ENCODE peak calls at places on chromosomes 13 and 19, in eight cellular contexts. K is psoas muscle, X is heart right ventricle, M is tibial nerve, D is colonic mucosa, E is neural progenitor cell, N is thoracic aorta, P is astrocyte. F is an unnamed sample. For H3K27me3, H3K9me3 and H3K4me1, the result is how much of the 10 kb centered on the place peaks cover.

GRCh38 chr13:59856281-59856810 is 307.4 kb downstream of the DIAPH3 start:
- DNase-seq in N (no peak), X (no peak), K (no peak), E (no peak), P (no peak), D (no peak), M (no peak), F (no peak)

GRCh38 chr19:38081547-38082255 is 142.3 kb downstream of the DPF1 start:
- DNase-seq in M (no peak), X (no peak), D (no peak), N (no peak), E (no peak), K (no peak), P (no peak), F (no peak)

GRCh38 chr19:41945135-41945766 is 13.9 kb downstream of the RABAC1 start:
- DNase-seq in M (no peak), E (no peak), D (peak), K (no peak), X (no peak), N (no peak), P (no peak), F (no peak)

GRCh38 chr13:60335531-60335930 is 61.5 kb upstream of the TDRD3 start:
- DNase-seq in D (no peak), N (no peak), X (no peak), P (peak), K (no peak), E (peak), M (no peak), F (no peak)

GRCh38 chr13:39397866-39398265 is 205.1 kb downstream of the LHFPL6 start:
- DNase-seq in E (no peak), X (no peak), M (no peak), D (no peak), K (no peak), N (no peak), P (no peak), F (peak)

GRCh38 chr19:4120531-4120930 is 3.4 kb downstream of the MAP2K2 start:
- DNase-seq in X (no peak), P (peak), D (no peak), M (no peak), N (no peak), E (no peak), K (no peak), F (no peak)

GRCh38 chr13:33838567-33839131 is 20.7 kb downstream of the RFC3 start:
- DNase-seq in N (no peak), X (no peak), D (no peak), E (no peak), P (peak), M (no peak), K (no peak), F (no peak)

GRCh38 chr13:27975579-27976361 is 6.7 kb upstream of the CDX2 start:
- DNase-seq in X (no peak), M (no peak), N (no peak), P (no peak), D (no peak), K (no peak), E (peak), F (no peak)

GRCh38 chr19:30968841-30969399 is 380.3 kb downstream of the TSHZ3 start:
- DNase-seq in K (no peak), P (no peak), N (no peak), E (no peak), M (no peak), D (no peak), X (no peak), F (no peak)

GRCh38 chr19:41226874-41227390 is 7.9 kb downstream of the AXL start:
- DNase-seq in P (no peak), M (no peak), D (no peak), N (no peak), X (no peak), E (no peak), K (no peak), F (no peak)

GRCh38 chr19:14056741-14057356 is 5.0 kb downstream of the PALM3 start:
- DNase-seq in N (no peak), M (no peak), K (no peak), X (no peak), P (no peak), E (no peak), D (no peak), F (no peak)

GRCh38 chr13:109698779-109699178 is 87.6 kb downstream of the IRS2 start:
- DNase-seq in N (no peak), K (no peak), E (no peak), P (peak), X (no peak), D (no peak), M (no peak), F (no peak)

GRCh38 chr13:48235100-48235813 is 2.3 kb downstream of the ITM2B start:
- DNase-seq in K (no peak), M (no peak), N (no peak), E (peak), P (peak), X (no peak), D (no peak), F (no peak)

GRCh38 chr19:7869453-7869909 is 4.7 kb downstream of the PRR36 start:
- DNase-seq in E (peak), M (no peak), K (peak), N (no peak), D (peak), X (peak), P (no peak), F (peak)

GRCh38 chr13:25136872-25137623 is 35.0 kb downstream of the AMER2 start:
- DNase-seq in X (no peak), D (peak), N (no peak), E (peak), K (no peak), M (no peak), P (no peak), F (no peak)

GRCh38 chr19:10816691-10817090 is 19.3 kb downstream of the TMED1 start:
- DNase-seq in D (no peak), K (no peak), P (no peak), N (no peak), E (no peak), X (no peak), M (no peak), F (no peak)

GRCh38 chr13:111548301-111548700 is 227.9 kb downstream of the TEX29 start:
- DNase-seq in X (no peak), N (no peak), K (no peak), E (no peak), P (no peak), D (no peak), M (no peak), F (no peak)

GRCh38 chr19:29675650-29676186 is 10.5 kb downstream of the PLEKHF1 start:
- DNase-seq in N (no peak), E (no peak), P (no peak), M (no peak), K (no peak), X (no peak), D (no peak), F (no peak)

GRCh38 chr13:47484564-47484963 is 516.5 kb downstream of the SUCLA2 start:
- DNase-seq in M (no peak), D (no peak), E (no peak), P (peak), N (no peak), X (no peak), K (no peak), F (no peak)

GRCh38 chr13:110593430-110594130 is 21.8 kb upstream of the NAXD start:
- DNase-seq in X (no peak), K (no peak), P (peak), M (no peak), D (no peak), E (peak), N (no peak), F (no peak)

GRCh38 chr13:92103673-92104296 is 705.4 kb downstream of the GPC5 start:
- DNase-seq in K (no peak), D (no peak), M (no peak), P (peak), N (no peak), E (no peak), X (no peak), F (no peak)

GRCh38 chr19:30406220-30406944 is 34.2 kb downstream of the ZNF536 start:
- DNase-seq in X (peak), N (no peak), K (no peak), P (no peak), D (no peak), M (no peak), E (peak), F (no peak)

DNA sequence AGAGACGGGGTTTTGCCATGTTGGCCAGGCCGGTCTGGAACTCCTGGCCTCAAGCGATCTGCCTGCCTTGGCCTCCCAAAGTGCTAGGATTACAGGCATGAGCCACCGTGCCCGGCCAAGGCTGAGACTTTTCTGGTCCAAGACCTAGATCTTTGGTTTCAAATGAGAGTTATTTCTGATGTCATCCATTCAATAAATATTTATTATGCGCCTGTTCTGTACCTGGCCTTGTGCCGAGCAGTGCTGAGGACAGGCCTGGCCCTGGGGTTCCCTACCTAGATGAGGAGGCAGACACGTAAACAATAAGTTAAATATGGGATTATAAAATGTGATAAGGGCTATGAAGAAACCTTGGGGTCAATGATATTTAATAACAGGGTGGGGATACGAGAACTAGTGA is 4.5 kb downstream of the RELB start:
- DNase-seq in P (no peak), D (peak), E (no peak), N (no peak), M (no peak), X (no peak), K (no peak), F (no peak)
- H3K27me3 ChIP-seq in P (under half), D (under half), E (under half), N (under half), M (under half), X (under half), K (under half), F (under half)

GRCh38 chr19:18344546-18344945 is 4.1 kb downstream of the PGPEP1 start:
- DNase-seq in M (no peak), E (peak), D (no peak), K (no peak), X (no peak), P (no peak), N (no peak), F (no peak)
- H3K9me3 ChIP-seq in M (under half), E (under half), D (under half), K (under half), X (under half), P (under half), N (under half), F (under half)

GRCh38 chr13:51767100-51767499 is 36.9 kb downstream of the DHRS12 start:
- DNase-seq in P (no peak), N (no peak), X (no peak), M (no peak), K (no peak), E (peak), D (no peak), F (no peak)
- H3K4me1 ChIP-seq in P (under half), N (under half), X (under half), M (under half), K (under half), E (under half), D (under half), F (under half)

GRCh38 chr19:2252481-2253105 is 3.5 kb downstream of the AMH start:
- DNase-seq in N (no peak), E (peak), X (no peak), K (no peak), M (no peak), D (no peak), P (no peak), F (no peak)
- H3K27me3 ChIP-seq in N (under half), E (under half), X (half or more), K (under half), M (under half), D (half or more), P (under half), F (under half)

GRCh38 chr19:51959791-51960190 is 26.8 kb downstream of the ZNF350 start:
- DNase-seq in D (no peak), E (no peak), M (no peak), N (no peak), K (no peak), X (no peak), P (no peak), F (no peak)

GRCh38 chr19:51970718-51971117 is 15.9 kb downstream of the ZNF350 start:
- DNase-seq in N (no peak), D (no peak), E (no peak), M (no peak), X (no peak), P (no peak), K (no peak), F (no peak)

DNA sequence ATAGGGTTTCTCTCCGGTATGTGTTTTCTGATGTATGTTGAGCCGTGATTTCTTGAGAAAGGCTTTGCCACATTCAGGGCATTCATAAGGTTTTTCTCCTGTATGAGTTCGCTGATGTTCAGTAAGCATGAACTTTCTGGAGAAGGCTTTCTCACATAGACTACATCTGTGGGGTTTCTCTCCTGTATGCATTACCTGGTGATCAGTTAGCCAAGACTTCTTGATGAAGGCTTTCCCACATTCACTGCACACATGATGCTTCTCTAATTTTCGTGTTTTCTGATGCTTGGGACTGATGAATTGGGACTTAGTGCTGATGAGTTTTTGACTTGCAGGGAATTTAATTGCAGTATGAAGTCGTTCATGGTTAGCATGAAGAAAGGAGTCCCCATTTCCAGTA is 21.1 kb downstream of the ZNF350 start:
- DNase-seq in D (no peak), N (no peak), E (no peak), K (no peak), P (no peak), M (no peak), X (no peak), F (no peak)
- H3K9me3 ChIP-seq in D (under half), N (half or more), E (under half), K (half or more), P (under half), M (under half), X (under half), F (under half)

DNA sequence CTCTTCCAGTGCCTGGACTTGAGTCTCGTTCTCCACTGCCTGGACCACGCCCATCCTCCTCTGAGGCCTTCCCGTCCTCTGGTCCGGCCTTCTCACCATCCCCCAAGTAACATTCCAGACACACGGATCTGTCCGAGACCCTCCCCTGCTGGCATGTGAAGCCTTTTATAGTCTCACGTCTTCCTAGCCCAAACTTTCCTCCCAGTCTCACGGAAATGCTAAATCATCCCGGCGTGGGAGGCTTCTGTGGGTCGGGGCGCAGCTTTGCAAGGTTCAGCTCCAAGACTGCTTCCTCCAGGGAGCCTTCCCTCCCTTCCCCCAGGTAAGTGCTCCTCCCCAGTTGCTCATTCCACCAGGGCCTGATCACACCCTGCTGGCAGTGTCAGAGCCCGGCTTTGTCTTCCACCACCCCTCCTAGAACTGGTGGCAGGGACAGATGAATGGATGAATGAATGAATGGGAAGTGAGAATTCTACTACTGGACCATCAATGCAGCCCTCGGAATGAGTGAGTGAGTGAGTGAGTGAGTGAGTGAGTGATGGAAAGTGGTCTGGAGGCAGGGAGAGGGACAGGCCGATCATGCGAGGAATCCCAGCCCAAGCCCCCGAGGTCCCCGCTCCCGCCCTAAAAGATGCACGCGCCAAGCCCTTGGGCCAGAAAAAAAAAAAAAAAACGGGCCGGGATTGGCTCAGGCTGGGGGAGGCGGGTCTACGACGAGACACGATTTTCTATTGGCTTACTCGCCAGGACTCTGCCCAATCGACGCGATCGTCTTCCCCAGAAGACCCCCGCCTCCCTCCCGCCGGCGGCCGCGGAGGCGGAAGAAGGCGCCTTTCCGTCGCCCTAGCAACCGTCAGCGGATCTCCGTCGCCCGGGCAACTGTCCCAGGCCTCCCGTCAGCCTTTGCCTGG is 9.3 kb downstream of the EPHX3 start:
- DNase-seq in E (peak), D (peak), M (peak), N (peak), P (peak), X (peak), K (peak), F (peak)
- H3K4me1 ChIP-seq in E (under half), D (under half), M (under half), N (under half), P (under half), X (under half), K (under half), F (under half)

GRCh38 chr19:54305141-54305540 is 7.8 kb downstream of the LILRA5 start:
- DNase-seq in N (no peak), K (no peak), X (no peak), P (no peak), D (no peak), E (no peak), M (no peak), F (no peak)
- H3K27me3 ChIP-seq in N (under half), K (under half), X (under half), P (under half), D (under half), E (under half), M (under half), F (under half)

DNA sequence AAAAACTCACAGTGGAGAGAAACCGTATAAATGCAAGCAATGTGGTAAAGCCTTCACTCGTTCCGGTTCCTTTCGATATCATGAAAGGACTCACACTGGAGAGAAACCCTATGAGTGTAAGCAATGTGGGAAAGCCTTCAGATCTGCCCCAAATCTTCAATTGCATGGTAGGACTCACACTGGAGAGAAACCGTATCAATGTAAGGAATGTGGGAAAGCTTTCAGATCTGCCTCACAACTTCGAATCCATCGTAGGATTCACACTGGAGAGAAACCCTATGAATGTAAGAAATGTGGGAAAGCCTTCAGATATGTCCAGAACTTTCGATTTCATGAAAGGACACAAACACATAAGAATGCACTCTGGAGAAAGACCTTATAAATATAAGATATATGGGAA is 19.4 kb upstream of the ZNF69 start:
- DNase-seq in N (no peak), K (no peak), P (no peak), M (no peak), D (no peak), X (no peak), E (no peak), F (no peak)
- H3K9me3 ChIP-seq in N (half or more), K (under half), P (half or more), M (under half), D (under half), X (under half), E (under half), F (under half)

GRCh38 chr19:58428617-58429016 is 11.3 kb downstream of the ZNF132 start:
- DNase-seq in D (no peak), M (no peak), X (no peak), N (no peak), P (no peak), K (no peak), E (no peak), F (no peak)
- H3K4me1 ChIP-seq in D (under half), M (under half), X (under half), N (under half), P (under half), K (under half), E (under half), F (under half)

F was measured in uterus.